ENCODE peak calls at places on chromosomes 16 and 17, in seven cellular contexts. Z is stimulated activated CD4-positive, alpha-beta T cell treated with anti-CD3 and anti-CD28 coated beads, TNF-alpha, amount 100 ng/mL, for 1 hour; N is activated T-cell treated with anti-CD3 and anti-CD28 coated beads for 1 hour; R is ELF-1; W is iris pigment epithelial cell; K is naive B cell; V is uterus. Q is an unnamed sample.

GRCh38 chr17:36547776-36548175 is 3.1 kb downstream of the GGNBP2 start:
- DNase-seq in Z (no peak), R (no peak), N (no peak), V (no peak), K (no peak), W (no peak), Q (no peak)

GRCh38 chr17:83090424-83091256 is 11.2 kb downstream of the METRNL start:
- DNase-seq in W (no peak), V (no peak), R (no peak), Z (no peak), K (no peak), N (no peak), Q (no peak)

GRCh38 chr16:53456625-53457024 is 22.4 kb downstream of the RBL2 start:
- DNase-seq in N (no peak), W (no peak), Z (peak), K (peak), V (no peak), R (no peak), Q (no peak)

GRCh38 chr17:43860927-43861622 is 14.1 kb downstream of the CD300LG start:
- DNase-seq in N (no peak), Z (no peak), K (no peak), W (no peak), R (no peak), V (peak), Q (no peak)

GRCh38 chr17:44170135-44170498 is 387 bp upstream of the ASB16 start:
- DNase-seq in N (no peak), K (no peak), V (no peak), Z (no peak), W (no peak), R (no peak), Q (no peak)

GRCh38 chr17:40322417-40323315 is 13.7 kb downstream of the RARA start:
- DNase-seq in N (peak), V (peak), W (peak), K (peak), R (peak), Z (peak), Q (peak)

GRCh38 chr17:73255671-73256181 is 6.0 kb downstream of the CPSF4L start:
- DNase-seq in K (peak), V (peak), N (peak), Z (no peak), R (peak), W (peak), Q (peak)

GRCh38 chr16:57938936-57939871 is 31.7 kb downstream of the CNGB1 start:
- DNase-seq in R (no peak), W (peak), K (no peak), V (peak), N (no peak), Z (no peak), Q (no peak)

GRCh38 chr16:77289331-77289809 is 90.2 kb downstream of the SYCE1L start:
- DNase-seq in N (no peak), W (peak), K (no peak), V (no peak), R (peak), Z (no peak), Q (no peak)

GRCh38 chr17:82297280-82297803 is 20.1 kb downstream of the CD7 start:
- DNase-seq in W (peak), V (peak), R (no peak), N (peak), Z (peak), K (peak), Q (peak)

GRCh38 chr16:49468611-49469322 is 95.2 kb downstream of the C16orf78 start:
- DNase-seq in V (no peak), K (no peak), N (no peak), W (no peak), R (no peak), Z (no peak), Q (no peak)

GRCh38 chr16:20441221-20441620 is 10.1 kb upstream of the ACSM2A start:
- DNase-seq in R (no peak), V (peak), N (no peak), Z (no peak), K (no peak), W (no peak), Q (no peak)

Q was measured in stimulated activated CD8-positive, alpha-beta memory T cell treated with anti-CD3 and anti-CD28 coated beads, Interleukin-4, amount 100 ng/mL, for 4 hours.